ENCODE peak calls at places on chromosomes 4 and X, in nine cellular contexts. P, G, Q, K, B, E, L, A and I are unnamed samples. For H3K27me3, the result is how much of the 10 kb centered on the place peaks cover.

GRCh38 chrX:111318901-111319300 is 48.6 kb upstream of the CAPN6 start:
- DNase-seq in G (no peak), P (no peak), K (no peak), E (no peak), B (no peak), L (no peak), A (no peak), Q (no peak), I (no peak)

GRCh38 chr4:158053801-158054200 is 119.0 kb downstream of the GASK1B start:
- DNase-seq in P (no peak), Q (no peak), E (no peak), L (no peak), B (no peak), G (no peak), K (no peak), A (no peak), I (no peak)

GRCh38 chrX:1105671-1106419 is 106.6 kb downstream of the CRLF2 start:
- DNase-seq in B (no peak), K (no peak), G (peak), L (no peak), P (no peak), E (no peak), Q (no peak), A (no peak), I (no peak)

GRCh38 chrX:107117993-107118321 is 665 bp downstream of the RBM41 start:
- DNase-seq in P (no peak), G (no peak), Q (no peak), E (no peak), B (peak), K (no peak), A (no peak), L (no peak), I (no peak)

GRCh38 chr4:115883862-115884261 is 770.4 kb upstream of the NDST4 start:
- DNase-seq in A (no peak), L (no peak), E (no peak), K (no peak), Q (no peak), G (no peak), B (no peak), P (no peak), I (no peak)

GRCh38 chr4:121554377-121554776 is 142.4 kb downstream of the ANXA5 start:
- DNase-seq in P (peak), E (no peak), G (no peak), K (no peak), L (no peak), A (no peak), B (no peak), Q (no peak), I (peak)

GRCh38 chr4:75919914-75920313 is 17.7 kb upstream of the PPEF2 start:
- DNase-seq in K (no peak), A (no peak), G (no peak), E (no peak), L (no peak), P (peak), B (peak), Q (peak), I (peak)

GRCh38 chr4:15145709-15146108 is 143.4 kb downstream of the CPEB2 start:
- DNase-seq in P (no peak), A (peak), L (no peak), K (no peak), Q (no peak), B (no peak), E (no peak), G (no peak), I (no peak)

GRCh38 chr4:7813674-7814073 is 126.0 kb downstream of the AFAP1 start:
- DNase-seq in A (no peak), B (peak), P (peak), Q (peak), K (peak), E (no peak), G (no peak), L (no peak), I (no peak)

GRCh38 chr4:76716020-76716419 is 181.9 kb downstream of the SOWAHB start:
- DNase-seq in Q (no peak), L (no peak), B (no peak), G (no peak), A (no peak), P (no peak), K (no peak), E (no peak), I (no peak)

GRCh38 chrX:20498851-20499635 is 232.3 kb upstream of the RPS6KA3 start:
- DNase-seq in P (no peak), E (no peak), K (no peak), Q (peak), G (no peak), B (peak), L (no peak), A (no peak), I (no peak)

GRCh38 chrX:25968920-25969319 is 169.2 kb upstream of the MAGEB18 start:
- DNase-seq in K (no peak), L (peak), A (peak), P (no peak), Q (no peak), B (peak), G (peak), E (peak), I (peak)

GRCh38 chr4:102779204-102779603 is 18.4 kb upstream of the MANBA start:
- DNase-seq in A (no peak), K (no peak), Q (no peak), E (no peak), L (no peak), B (no peak), G (no peak), P (no peak), I (no peak)

GRCh38 chr4:78552398-78553396 is 1.1 kb downstream of the ANXA3 start:
- DNase-seq in B (peak), E (peak), A (peak), K (peak), P (no peak), Q (no peak), L (no peak), G (peak), I (peak)

GRCh38 chr4:2820216-2820982 is 23.2 kb upstream of the ADD1 start:
- DNase-seq in E (no peak), A (no peak), G (no peak), L (no peak), Q (no peak), P (no peak), B (no peak), K (no peak), I (no peak)

GRCh38 chr4:24741915-24742314 is 53.5 kb upstream of the SOD3 start:
- DNase-seq in P (peak), G (no peak), Q (no peak), K (no peak), A (no peak), B (no peak), L (no peak), E (no peak), I (no peak)
- H3K27me3 ChIP-seq in P (under half), G (under half), Q (under half), K (under half), A (under half), B (under half), L (under half), E (under half), I (under half)

GRCh38 chr4:80986021-80986420 is 44.5 kb upstream of the BMP3 start:
- DNase-seq in A (no peak), P (no peak), Q (no peak), G (no peak), L (no peak), K (no peak), B (no peak), E (no peak), I (no peak)

GRCh38 chr4:80990851-80991250 is 39.7 kb upstream of the BMP3 start:
- DNase-seq in E (no peak), K (no peak), L (no peak), Q (no peak), A (no peak), P (no peak), G (peak), B (no peak), I (no peak)

GRCh38 chr4:80989921-80990544 is 40.5 kb upstream of the BMP3 start:
- DNase-seq in A (peak), B (peak), K (peak), L (peak), G (peak), E (no peak), Q (peak), P (peak), I (peak)
- H2AFZ ChIP-seq in A (no peak), B (no peak), K (no peak), L (peak), G (no peak), E (no peak), Q (peak), P (no peak), I (no peak)

DNA sequence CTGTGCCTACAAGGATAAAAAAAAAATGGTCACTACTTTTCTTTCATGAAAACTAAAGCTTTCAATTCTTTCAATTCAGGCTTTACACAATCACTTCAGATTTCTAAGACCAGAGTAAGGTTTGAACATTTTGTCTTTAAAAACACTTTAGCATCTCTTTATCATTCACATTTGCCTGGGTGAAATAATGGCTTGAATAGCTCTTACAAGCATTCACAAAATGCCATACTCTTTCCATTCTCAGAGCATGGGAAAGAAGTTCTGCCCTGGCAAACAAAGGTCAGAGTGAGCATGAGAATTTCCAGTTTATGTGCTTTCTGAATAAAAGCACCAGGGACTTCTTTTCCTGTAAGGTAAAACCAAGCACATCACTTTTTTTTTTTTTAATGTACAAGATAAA is 64.7 kb downstream of the CD40LG start:
- DNase-seq in B (no peak), A (no peak), Q (no peak), G (no peak), K (no peak), P (no peak), L (no peak), E (no peak), I (no peak)
- H3K27me3 ChIP-seq in B (under half), A (under half), Q (under half), G (under half), K (under half), P (under half), L (under half), E (under half), I (under half)

GRCh38 chrX:101079223-101079622 is 544 bp downstream of the TMEM35A start:
- DNase-seq in L (peak), K (no peak), Q (peak), G (peak), A (no peak), B (peak), E (no peak), P (peak), I (no peak)
- H2AFZ ChIP-seq in L (peak), K (no peak), Q (peak), G (peak), A (no peak), B (no peak), E (no peak), P (peak), I (no peak)

GRCh38 chrX:16885628-16886027 is 15.5 kb upstream of the RBBP7 start:
- DNase-seq in B (no peak), A (no peak), E (no peak), L (no peak), G (no peak), Q (no peak), K (no peak), P (no peak), I (no peak)
- H3K27me3 ChIP-seq in B (under half), A (under half), E (under half), L (under half), G (under half), Q (under half), K (under half), P (under half), I (under half)

GRCh38 chr4:135508006-135508714 is 1306.6 kb upstream of the PABPC4L start:
- DNase-seq in E (no peak), A (peak), K (peak), Q (peak), B (peak), L (no peak), P (peak), G (no peak), I (no peak)
- H2AFZ ChIP-seq in E (no peak), A (peak), K (peak), Q (no peak), B (peak), L (peak), P (no peak), G (no peak), I (no peak)

DNA sequence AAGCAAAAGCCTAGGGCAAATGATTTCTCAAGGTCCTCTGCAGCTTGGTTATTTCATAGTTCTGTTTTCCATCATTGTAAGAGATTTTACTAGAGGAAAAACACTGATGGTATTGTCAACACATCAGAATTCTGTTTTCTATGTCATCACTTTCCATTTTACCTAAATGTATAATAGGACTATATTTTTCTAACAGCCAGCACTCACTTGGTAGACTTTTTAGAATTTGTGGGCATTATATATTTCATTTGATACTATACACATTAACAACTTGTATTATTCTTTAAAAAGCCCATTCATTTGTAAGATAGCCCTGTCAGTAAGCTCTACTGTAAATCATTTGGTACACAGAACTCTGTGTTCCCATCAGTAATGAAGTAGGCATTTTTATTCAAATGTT is 143.7 kb upstream of the TEX13C start:
- DNase-seq in P (no peak), A (no peak), Q (no peak), B (no peak), E (no peak), L (no peak), K (no peak), G (no peak), I (no peak)
- H3K27me3 ChIP-seq in P (under half), A (under half), Q (under half), B (under half), E (under half), L (under half), K (under half), G (under half), I (under half)

DNA sequence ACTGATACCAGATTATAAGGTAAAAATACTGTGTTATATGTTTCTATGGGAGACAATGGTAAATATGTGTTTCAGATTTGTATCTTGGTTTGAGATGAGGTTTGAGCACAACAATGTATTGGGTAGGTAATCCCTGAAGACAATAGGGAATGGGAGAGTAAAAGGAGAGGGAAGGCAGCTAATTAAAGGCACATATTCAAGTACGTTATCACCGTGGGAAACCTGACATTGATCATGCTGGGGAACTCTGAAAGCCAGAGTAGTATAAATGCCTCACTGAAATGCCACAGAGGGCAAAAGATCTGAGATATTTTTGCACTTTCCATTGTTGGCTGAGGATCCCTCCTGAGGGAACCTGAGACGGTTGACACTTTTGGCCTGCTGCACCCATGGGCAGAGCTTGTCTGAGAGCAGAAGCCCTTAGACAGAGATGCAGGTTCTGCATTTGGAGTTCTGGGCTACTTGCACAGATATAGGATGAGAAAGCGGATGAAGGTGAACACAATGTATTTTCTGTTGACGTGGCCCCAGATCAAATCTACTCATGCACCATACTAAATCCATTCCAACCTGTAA is 506.7 kb downstream of the PCDH18 start:
- DNase-seq in B (no peak), A (no peak), G (peak), Q (no peak), E (no peak), K (no peak), P (no peak), L (no peak), I (no peak)
- H2AFZ ChIP-seq in B (no peak), A (no peak), G (no peak), Q (no peak), E (no peak), K (no peak), P (no peak), L (peak), I (no peak)

DNA sequence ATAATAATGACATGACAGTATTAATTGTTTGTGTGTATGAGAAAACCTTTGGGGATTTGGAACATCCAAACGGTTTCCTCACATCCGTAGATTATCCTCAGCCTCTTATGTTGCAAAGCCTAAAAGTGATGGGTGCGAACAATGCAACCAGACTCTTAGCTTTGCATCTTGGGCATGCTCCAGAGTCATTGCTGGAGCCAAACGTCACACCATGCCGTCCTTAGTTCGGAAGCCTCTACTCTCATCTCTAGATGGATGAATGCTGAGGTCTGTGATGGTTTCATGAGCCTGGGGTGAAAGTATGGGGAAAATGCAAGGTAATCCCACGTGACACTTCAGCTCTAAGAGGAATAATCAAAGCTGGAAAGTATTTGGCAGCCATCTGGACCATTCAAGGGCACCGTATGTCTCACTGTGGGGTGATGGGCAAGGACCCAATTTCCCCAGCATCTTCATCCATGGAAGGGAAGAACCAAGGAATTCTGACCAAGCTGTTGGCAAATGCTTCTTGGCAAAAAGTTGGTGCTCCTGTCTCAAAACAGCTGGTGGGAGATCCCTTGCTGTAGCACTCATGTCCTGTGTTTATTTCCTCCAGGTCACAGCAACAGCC is 6.2 kb upstream of the RTL5 start:
- DNase-seq in Q (no peak), P (no peak), B (no peak), K (no peak), L (no peak), E (no peak), G (no peak), A (no peak), I (no peak)
- H3K27me3 ChIP-seq in Q (half or more), P (under half), B (under half), K (under half), L (under half), E (under half), G (under half), A (under half), I (under half)